ENCODE peak calls at places on chromosomes 3 and 15, in eight cellular contexts. K is BJ; Q is A549; E is cardiac fibroblast; A is CD8-positive, alpha-beta T cell; R is HFFc6; G is NB4; C is foreskin fibroblast. Z is an unnamed sample.

GRCh38 chr3:193902557-193903256 is 233.2 kb upstream of the HES1 start:
- DNase-seq in K (no peak), Q (no peak), E (no peak), A (no peak), R (no peak), G (no peak), C (no peak), Z (no peak)

GRCh38 chr3:156449712-156450574 is 105.0 kb downstream of the SSR3 start:
- DNase-seq in K (no peak), Q (peak), E (peak), A (no peak), R (peak), G (peak), C (peak), Z (no peak)

GRCh38 chr3:38960953-38961622 is 90.7 kb downstream of the SCN11A start:
- DNase-seq in K (peak), Q (peak), E (peak), A (no peak), R (peak), G (peak), C (peak), Z (no peak)

GRCh38 chr15:96699871-96700401 is 369.4 kb downstream of the NR2F2 start:
- DNase-seq in K (no peak), Q (no peak), E (no peak), A (no peak), R (no peak), G (no peak), C (no peak), Z (no peak)

GRCh38 chr3:107643038-107643883 is 120.5 kb downstream of the BBX start:
- DNase-seq in K (no peak), Q (peak), E (no peak), A (no peak), R (no peak), G (peak), C (no peak), Z (no peak)

GRCh38 chr3:182393830-182394367 is 399.4 kb upstream of the ATP11B start:
- DNase-seq in K (no peak), Q (no peak), E (no peak), A (no peak), R (no peak), G (no peak), C (no peak), Z (no peak)

GRCh38 chr3:104316118-104316517 is 1050.6 kb upstream of the ALCAM start:
- DNase-seq in K (no peak), Q (no peak), E (no peak), A (no peak), R (no peak), G (no peak), C (no peak), Z (no peak)

GRCh38 chr3:136667081-136667480 is 85.1 kb downstream of the STAG1 start:
- DNase-seq in K (no peak), Q (no peak), E (no peak), A (no peak), R (no peak), G (no peak), C (peak), Z (no peak)

GRCh38 chr3:12707425-12707824 is 43.5 kb upstream of the RAF1 start:
- DNase-seq in K (no peak), Q (no peak), E (peak), A (no peak), R (no peak), G (peak), C (peak), Z (no peak)

GRCh38 chr3:37492977-37493471 is 318.6 kb upstream of the LRRFIP2 start:
- DNase-seq in K (peak), Q (no peak), E (peak), A (no peak), R (no peak), G (peak), C (peak), Z (no peak)

GRCh38 chr15:91706366-91707032 is 147.0 kb upstream of the SLCO3A1 start:
- DNase-seq in K (no peak), Q (peak), E (peak), A (peak), R (peak), G (peak), C (no peak), Z (peak)

GRCh38 chr3:80688814-80689213 is 921.0 kb upstream of the ROBO1 start:
- DNase-seq in K (no peak), Q (peak), E (peak), A (no peak), R (no peak), G (peak), C (no peak), Z (no peak)

GRCh38 chr15:76840830-76841460 is 64.2 kb downstream of the SCAPER start:
- DNase-seq in K (peak), Q (peak), E (peak), A (no peak), R (peak), G (peak), C (peak), Z (peak)
- TF ChIP-seq CTCF in K (peak), Q (peak), E (peak), A (peak), R (peak), G (peak), C (peak), Z (peak)

GRCh38 chr3:153443961-153444360 is 281.9 kb downstream of the RAP2B start:
- DNase-seq in K (no peak), Q (peak), E (peak), A (no peak), R (peak), G (peak), C (no peak), Z (no peak)
- TF ChIP-seq CTCF in K (peak), Q (no peak), E (peak), A (no peak), R (peak), G (no peak), C (no peak), Z (no peak)

GRCh38 chr3:129344540-129345220 is 66.0 kb downstream of the HMCES start:
- DNase-seq in K (no peak), Q (no peak), E (peak), A (no peak), R (no peak), G (no peak), C (no peak), Z (no peak)

GRCh38 chr3:129341331-129342141 is 62.9 kb downstream of the HMCES start:
- DNase-seq in K (no peak), Q (no peak), E (no peak), A (no peak), R (no peak), G (no peak), C (no peak), Z (no peak)

GRCh38 chr3:129345281-129345680 is 66.6 kb downstream of the HMCES start:
- DNase-seq in K (no peak), Q (no peak), E (no peak), A (no peak), R (no peak), G (no peak), C (no peak), Z (no peak)

GRCh38 chr3:129345971-129346370 is 67.3 kb downstream of the HMCES start:
- DNase-seq in K (no peak), Q (no peak), E (peak), A (no peak), R (no peak), G (no peak), C (no peak), Z (no peak)

DNA sequence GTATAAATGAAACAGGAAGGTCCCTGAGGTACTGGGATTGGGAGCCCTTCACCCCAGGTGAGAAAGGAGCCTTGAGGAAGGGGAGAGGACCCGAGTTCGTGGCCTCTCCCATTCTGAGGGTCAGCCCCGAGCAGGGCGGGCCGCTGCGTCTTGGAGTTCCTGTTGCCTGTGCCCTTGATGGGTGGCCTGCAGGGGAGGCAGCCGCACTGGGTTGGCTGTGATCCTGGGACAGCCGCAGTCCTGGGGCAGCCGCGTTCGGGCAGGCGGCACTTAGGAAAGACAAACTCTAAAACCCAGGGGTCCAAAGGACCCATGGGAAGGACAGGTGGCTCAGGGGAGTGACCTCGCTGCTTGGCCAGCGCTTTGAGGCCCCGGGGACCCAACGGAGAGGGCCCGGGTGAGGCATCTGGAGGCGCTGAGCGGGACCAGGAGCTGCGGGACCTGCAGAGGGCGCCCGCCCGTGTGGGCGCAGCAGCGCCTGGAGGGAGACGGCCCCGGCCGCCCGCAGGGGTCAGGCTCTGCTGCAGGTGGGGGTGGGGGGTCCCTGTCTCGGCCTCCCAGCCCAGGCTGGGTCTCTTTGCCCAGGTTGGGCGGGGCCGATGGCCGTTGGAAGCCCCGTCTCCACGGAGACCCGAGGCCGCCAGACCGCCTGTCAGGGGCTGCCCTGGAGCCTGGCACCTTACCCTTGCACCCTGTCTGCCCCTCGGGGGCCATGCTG is 65.1 kb downstream of the HMCES start:
- DNase-seq in K (no peak), Q (peak), E (peak), A (no peak), R (no peak), G (peak), C (peak), Z (no peak)
- TF ChIP-seq CTCF in K (peak), Q (peak), E (peak), A (peak), R (peak), G (peak), C (peak), Z (peak)

GRCh38 chr3:9800529-9800928 is 7.6 kb downstream of the ARPC4 start:
- DNase-seq in K (no peak), Q (peak), E (no peak), A (no peak), R (no peak), G (no peak), C (no peak), Z (no peak)
- TF ChIP-seq CTCF in K (peak), Q (peak), E (peak), A (no peak), R (peak), G (peak), C (peak), Z (no peak)

DNA sequence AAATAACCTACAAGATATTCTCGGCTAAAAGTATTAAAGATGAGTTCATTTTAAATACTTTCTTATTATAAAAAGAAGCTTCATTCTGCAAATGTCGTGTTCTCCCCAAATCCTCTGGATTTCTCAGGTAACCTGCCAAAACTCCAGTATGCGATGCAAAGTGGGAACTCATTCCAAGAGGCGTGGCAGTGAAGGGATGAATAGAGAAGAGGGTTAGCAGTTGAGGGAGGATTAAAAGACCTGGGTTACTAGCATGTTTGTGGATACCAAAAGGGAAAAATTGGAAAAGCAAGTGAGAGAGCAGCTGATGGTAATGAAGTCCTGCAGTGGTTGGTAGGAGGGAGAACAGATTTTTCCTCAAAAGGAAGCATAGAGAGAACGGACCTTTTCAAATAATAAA is 61.6 kb downstream of the ATP2C1 start:
- DNase-seq in K (no peak), Q (no peak), E (no peak), A (no peak), R (no peak), G (no peak), C (no peak), Z (no peak)
- TF ChIP-seq CTCF in K (no peak), Q (no peak), E (no peak), A (no peak), R (no peak), G (no peak), C (no peak), Z (no peak)

Z was measured in AG09319.